ENCODE peak calls at places on chromosomes 11 and 22, in eight cellular contexts. S is A549, D is stomach, E is WTC11, X is ascending aorta, T is gastrocnemius medialis, M is HFFc6, J is RWPE2. H is an unnamed sample.

GRCh38 chr22:39739338-39740027 is 154.1 kb downstream of the ENTHD1 start:
- DNase-seq in D (no peak), J (no peak), S (no peak), T (no peak), M (no peak), E (no peak), X (no peak), H (no peak)

GRCh38 chr22:29636751-29637150 is 33.3 kb downstream of the NF2 start:
- DNase-seq in M (no peak), D (no peak), E (no peak), T (no peak), J (no peak), S (no peak), X (no peak), H (peak)

GRCh38 chr11:24635588-24636290 is 138.9 kb downstream of the LUZP2 start:
- DNase-seq in T (no peak), E (no peak), D (no peak), J (no peak), M (no peak), S (no peak), X (no peak), H (no peak)

GRCh38 chr11:32092581-32093170 is 1.8 kb downstream of the RCN1 start:
- DNase-seq in S (no peak), E (no peak), X (no peak), M (no peak), T (no peak), J (no peak), D (no peak), H (no peak)

GRCh38 chr11:122189259-122189658 is 73.2 kb upstream of the BLID start:
- DNase-seq in J (no peak), X (no peak), D (no peak), M (peak), T (no peak), S (peak), E (no peak), H (no peak)

GRCh38 chr11:44407211-44407996 is 97.5 kb upstream of the ALX4 start:
- DNase-seq in S (no peak), T (no peak), D (no peak), X (no peak), M (no peak), E (no peak), J (no peak), H (no peak)

GRCh38 chr11:126338346-126339055 is 17.0 kb upstream of the ST3GAL4 start:
- DNase-seq in X (no peak), J (peak), D (no peak), T (no peak), S (no peak), M (no peak), E (no peak), H (no peak)

GRCh38 chr11:13114566-13115465 is 105.7 kb downstream of the RASSF10 start:
- DNase-seq in X (no peak), M (no peak), J (no peak), E (peak), S (peak), T (no peak), D (peak), H (no peak)

GRCh38 chr11:130071211-130071712 is 1.6 kb downstream of the APLP2 start:
- DNase-seq in J (no peak), M (peak), E (no peak), D (no peak), S (no peak), T (no peak), X (no peak), H (no peak)

GRCh38 chr11:723120-723883 is 17.3 kb downstream of the EPS8L2 start:
- DNase-seq in S (peak), J (no peak), T (no peak), X (no peak), M (peak), D (no peak), E (no peak), H (no peak)

GRCh38 chr11:4664791-4665190 is 21.0 kb downstream of the OR51E1 start:
- DNase-seq in M (no peak), X (no peak), E (no peak), T (no peak), D (no peak), J (no peak), S (no peak), H (no peak)

GRCh38 chr11:33842236-33842915 is 49.5 kb downstream of the LMO2 start:
- DNase-seq in S (no peak), D (no peak), E (no peak), M (no peak), J (no peak), T (no peak), X (no peak), H (no peak)

GRCh38 chr11:103537904-103538502 is 428.8 kb downstream of the DYNC2H1 start:
- DNase-seq in X (no peak), M (peak), D (no peak), T (no peak), S (peak), E (no peak), J (no peak), H (peak)
- TF ChIP-seq CTCF in X (no peak), M (peak), D (no peak), T (no peak), S (peak), E (peak), J (peak), H (peak)

GRCh38 chr22:25899566-25899965 is 157.6 kb downstream of the MYO18B start:
- DNase-seq in S (no peak), T (no peak), X (no peak), J (no peak), E (no peak), D (no peak), M (no peak), H (no peak)

GRCh38 chr22:25900390-25900789 is 158.4 kb downstream of the MYO18B start:
- DNase-seq in J (no peak), T (no peak), D (no peak), E (no peak), M (no peak), X (no peak), S (no peak), H (no peak)

GRCh38 chr22:25902402-25902801 is 160.4 kb downstream of the MYO18B start:
- DNase-seq in J (no peak), S (no peak), X (no peak), T (no peak), E (no peak), D (no peak), M (no peak), H (no peak)

GRCh38 chr22:25900880-25901279 is 158.9 kb downstream of the MYO18B start:
- DNase-seq in S (no peak), J (no peak), X (no peak), M (no peak), D (no peak), T (peak), E (no peak), H (no peak)

DNA sequence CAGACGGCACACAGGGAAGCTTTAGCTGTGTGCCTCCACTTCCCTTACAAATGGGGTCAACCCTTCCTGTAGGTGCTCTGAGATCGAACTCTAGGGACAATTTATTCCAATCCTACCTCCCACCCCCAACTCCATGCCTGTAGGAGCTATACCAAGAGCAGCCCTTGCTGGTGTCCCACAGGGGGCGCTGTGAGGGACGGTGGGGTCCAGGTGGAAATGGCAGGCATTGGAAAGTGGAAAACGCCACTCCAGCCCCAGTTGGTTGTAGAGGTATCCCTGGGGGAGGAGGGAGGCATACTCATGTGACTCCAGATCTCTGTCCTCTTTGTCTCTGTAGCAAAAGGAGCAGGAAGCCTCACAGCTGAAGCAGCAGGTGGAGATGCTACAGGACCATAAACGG is 161.3 kb downstream of the MYO18B start:
- DNase-seq in M (no peak), J (no peak), D (no peak), X (no peak), E (peak), T (no peak), S (peak), H (peak)
- TF ChIP-seq CTCF in M (peak), J (no peak), D (no peak), X (no peak), E (peak), T (no peak), S (no peak), H (peak)

GRCh38 chr11:116829525-116830183 is at the start of gene APOC3:
- DNase-seq in E (no peak), S (no peak), D (no peak), T (no peak), J (no peak), X (no peak), M (no peak), H (no peak)

GRCh38 chr11:116826751-116827431 is 2.8 kb upstream of the APOC3 start:
- DNase-seq in T (no peak), M (no peak), S (no peak), X (no peak), J (no peak), E (no peak), D (no peak), H (no peak)

GRCh38 chr11:116827461-116827860 is 2.2 kb upstream of the APOC3 start:
- DNase-seq in D (no peak), E (no peak), S (no peak), J (no peak), T (no peak), M (no peak), X (no peak), H (no peak)

GRCh38 chr11:116830184-116830912 is 641 bp downstream of the APOC3 start:
- DNase-seq in E (no peak), X (no peak), T (no peak), D (no peak), M (no peak), J (no peak), S (no peak), H (no peak)

GRCh38 chr11:116828632-116829524 is 829 bp upstream of the APOC3 start:
- DNase-seq in S (no peak), T (no peak), J (no peak), M (no peak), E (no peak), X (no peak), D (no peak), H (no peak)
- TF ChIP-seq CTCF in S (no peak), T (no peak), J (no peak), M (no peak), E (no peak), X (no peak), D (no peak), H (no peak)

GRCh38 chr22:45082795-45083194 is 73.0 kb upstream of the PHF21B start:
- DNase-seq in S (peak), J (no peak), T (no peak), M (no peak), E (peak), D (no peak), X (no peak), H (peak)
- TF ChIP-seq CTCF in S (peak), J (peak), T (no peak), M (peak), E (peak), D (no peak), X (no peak), H (no peak)

DNA sequence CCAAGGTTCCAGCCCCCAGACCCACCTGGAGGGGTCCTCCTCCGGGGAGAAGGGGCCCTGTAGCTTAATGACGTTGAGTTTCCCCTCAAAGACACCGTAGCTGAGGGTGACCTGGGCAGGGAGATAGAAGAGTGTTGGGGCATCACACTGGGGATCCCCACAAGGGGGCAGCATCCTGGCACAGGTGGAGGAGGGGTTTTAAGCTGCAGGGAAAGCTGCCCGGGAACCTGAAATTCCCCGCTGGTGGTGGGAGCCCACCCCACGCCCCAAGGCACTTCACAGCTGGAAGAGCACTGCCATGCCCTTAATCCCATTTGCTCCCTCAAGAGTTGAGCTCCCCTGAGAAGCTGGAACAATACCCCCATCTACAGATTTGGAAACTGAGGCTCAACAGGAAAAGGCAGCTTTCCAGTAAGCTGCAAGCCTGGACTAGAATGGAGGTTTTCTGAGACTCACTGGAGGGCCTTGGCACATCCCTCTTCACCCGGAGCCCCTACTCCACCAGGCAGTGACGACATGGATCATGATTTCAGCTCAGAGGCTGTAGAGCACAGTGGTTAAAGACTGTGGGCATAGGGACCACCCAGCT is 13.7 kb downstream of the MFNG start:
- DNase-seq in T (no peak), M (no peak), X (no peak), E (peak), D (peak), J (no peak), S (peak), H (peak)
- TF ChIP-seq CTCF in T (peak), M (peak), X (no peak), E (peak), D (peak), J (peak), S (peak), H (peak)

GRCh38 chr11:102794382-102794781 is 3.6 kb downstream of the MMP1 start:
- DNase-seq in E (peak), D (no peak), X (no peak), J (no peak), T (no peak), S (peak), M (peak), H (peak)
- TF ChIP-seq CTCF in E (peak), D (no peak), X (no peak), J (peak), T (no peak), S (peak), M (peak), H (peak)

GRCh38 chr11:67053896-67054850 is 2.5 kb upstream of the RHOD start:
- DNase-seq in D (peak), J (no peak), E (peak), X (peak), S (peak), M (peak), T (peak), H (peak)
- TF ChIP-seq CTCF in D (peak), J (peak), E (peak), X (peak), S (peak), M (peak), T (peak), H (peak)

GRCh38 chr11:114400222-114400973 is at the start of the genes C11orf71 and RBM7:
- DNase-seq in E (peak), M (peak), X (peak), S (peak), T (peak), J (peak), D (peak), H (peak)
- TF ChIP-seq CTCF in E (no peak), M (peak), X (no peak), S (no peak), T (no peak), J (no peak), D (no peak), H (no peak)

DNA sequence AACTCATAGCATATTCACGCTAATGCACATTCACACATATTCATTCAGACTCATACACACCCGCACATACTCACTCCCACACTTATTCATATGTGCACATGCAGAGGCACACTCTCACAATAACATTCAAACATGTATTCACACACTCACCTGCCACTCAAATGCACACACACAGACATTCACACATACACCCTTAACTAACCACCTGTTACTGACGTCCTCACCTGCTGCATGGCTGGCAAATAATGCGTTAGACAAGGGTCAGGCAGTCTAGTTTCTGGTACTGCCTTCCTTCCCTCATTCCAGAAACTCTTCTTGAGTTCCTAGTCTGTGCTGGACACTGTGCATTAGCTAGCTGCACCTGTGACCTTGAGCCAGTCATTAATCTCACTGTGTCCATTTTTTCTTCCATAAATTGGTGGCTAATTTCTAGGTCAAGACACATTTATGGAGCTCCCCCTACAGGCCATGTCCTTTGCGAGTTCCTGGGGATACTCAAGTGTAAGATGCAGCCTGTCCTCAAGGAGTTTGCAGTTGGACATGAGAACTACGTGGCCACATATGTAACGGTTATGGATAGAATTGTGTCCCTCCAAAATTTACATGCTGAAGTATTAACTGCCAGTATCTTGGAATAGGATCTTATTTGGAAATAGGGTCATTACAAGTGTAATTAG is 34.5 kb upstream of the SEZ6L start:
- DNase-seq in M (no peak), X (no peak), E (peak), T (no peak), S (peak), J (no peak), D (no peak), H (no peak)
- TF ChIP-seq CTCF in M (peak), X (no peak), E (peak), T (no peak), S (no peak), J (peak), D (no peak), H (peak)

DNA sequence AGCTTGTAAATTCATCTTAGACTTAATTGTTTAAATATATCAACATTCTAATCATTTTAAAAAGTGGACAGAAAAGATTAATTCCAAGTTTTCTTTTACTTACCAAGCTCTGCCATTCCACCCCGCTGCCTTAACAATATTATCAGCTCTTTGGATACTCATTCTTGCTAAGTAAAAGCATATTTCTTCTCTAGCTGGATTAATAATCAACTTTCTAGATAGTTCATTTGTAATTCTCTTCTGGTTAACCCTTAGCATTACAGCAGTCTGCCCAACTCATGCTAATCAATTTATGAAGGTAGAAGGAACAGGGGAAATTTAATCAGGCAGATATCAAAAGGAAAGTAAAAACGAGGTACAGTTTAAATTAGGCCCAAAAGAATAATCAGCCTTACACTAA is 41.0 kb upstream of the SOX6 start:
- DNase-seq in M (no peak), S (no peak), T (no peak), E (no peak), D (no peak), X (no peak), J (no peak), H (no peak)
- TF ChIP-seq CTCF in M (no peak), S (no peak), T (no peak), E (no peak), D (no peak), X (no peak), J (no peak), H (no peak)